ENCODE peak calls at places on chromosomes 1 and 21, in four cellular contexts. P is stimulated activated CD4-positive, alpha-beta T cell treated with anti-CD3 and anti-CD28 coated beads, Interleukin-12 subunit alpha, Interleukin-12 subunit beta, amount 100 ng/mL, for 4 hours; L is EL; S is body of pancreas. H is an unnamed sample.
A peak's percentile ranks its signal among the peaks of the same experiment; 100 is the strongest.

GRCh38 chr1:64537942-64538341 is 68.0 kb downstream of the CACHD1 start:
- DNase-seq in P (no peak), L (no peak), S (peak; percentile 46), H (no peak)

GRCh38 chr1:78501203-78501602 is 10.4 kb downstream of the PTGFR start:
- DNase-seq in P (no peak), L (no peak), S (no peak), H (no peak)

GRCh38 chr1:246565751-246566127 is 322 bp downstream of the TFB2M start:
- DNase-seq in P (no peak), L (no peak), S (peak; percentile 64), H (no peak)

GRCh38 chr1:26384076-26384475 is 11.5 kb upstream of the ZNF683 start:
- DNase-seq in P (no peak), L (no peak), S (no peak), H (no peak)

GRCh38 chr1:215567491-215568286 is 585 bp downstream of the KCTD3 start:
- DNase-seq in P (peak; percentile 37), L (peak; percentile 74), S (peak; percentile 72), H (peak; percentile 52)

GRCh38 chr1:28208818-28209441 is 23.9 kb downstream of the DNAJC8 start:
- DNase-seq in P (peak; percentile 46), L (peak; percentile 62), S (peak; percentile 73), H (no peak)

GRCh38 chr1:99749948-99750347 is 16.5 kb downstream of the FRRS1 start:
- DNase-seq in P (no peak), L (no peak), S (no peak), H (no peak)

GRCh38 chr1:161843156-161843555 is 77.0 kb downstream of the ATF6 start:
- DNase-seq in P (no peak), L (no peak), S (no peak), H (no peak)

GRCh38 chr1:153380711-153381110 is 5.3 kb upstream of the S100A12 start:
- DNase-seq in P (no peak), L (no peak), S (no peak), H (no peak)

GRCh38 chr1:232704256-232704655 is 74.3 kb upstream of the SIPA1L2 start:
- DNase-seq in P (no peak), L (no peak), S (no peak), H (no peak)

GRCh38 chr1:119374208-119374877 is 5.8 kb downstream of the HAO2 start:
- DNase-seq in P (no peak), L (peak; percentile 2), S (no peak), H (no peak)

GRCh38 chr21:46633561-46633960 is 1.9 kb upstream of the PRMT2 start:
- DNase-seq in P (no peak), L (no peak), S (no peak), H (no peak)

GRCh38 chr1:228684609-228685008 is 50.7 kb upstream of the RHOU start:
- DNase-seq in P (no peak), L (no peak), S (peak; percentile 24), H (no peak)

GRCh38 chr21:42031816-42032215 is 21.7 kb upstream of the ZBTB21 start:
- DNase-seq in P (no peak), L (no peak), S (no peak), H (peak; percentile 51)

GRCh38 chr1:84653130-84653680 is 37.1 kb downstream of the SSX2IP start:
- DNase-seq in P (no peak), L (peak; percentile 57), S (no peak), H (no peak)

GRCh38 chr1:27475707-27476106 is 14.3 kb downstream of the WASF2 start:
- DNase-seq in P (no peak), L (no peak), S (no peak), H (no peak)

GRCh38 chr1:238658766-238659165 is 727.6 kb upstream of the CHRM3 start:
- DNase-seq in P (no peak), L (peak; percentile 80), S (no peak), H (no peak)

GRCh38 chr1:185767721-185768120 is 33.5 kb downstream of the HMCN1 start:
- DNase-seq in P (no peak), L (no peak), S (no peak), H (no peak)

GRCh38 chr1:84698151-84698651 is 7.9 kb upstream of the SSX2IP start:
- DNase-seq in P (no peak), L (peak; percentile 80), S (no peak), H (no peak)

GRCh38 chr1:229114781-229115417 is 156.0 kb upstream of the RAB4A start:
- DNase-seq in P (no peak), L (no peak), S (no peak), H (no peak)

GRCh38 chr21:40272037-40272436 is 404.8 kb downstream of the PCP4 start:
- DNase-seq in P (no peak), L (no peak), S (no peak), H (no peak)

GRCh38 chr1:30386145-30386926 is 337.0 kb downstream of the MATN1 start:
- DNase-seq in P (no peak), L (no peak), S (no peak), H (no peak)

GRCh38 chr1:76142771-76143540 is 68.4 kb downstream of the ST6GALNAC3 start:
- DNase-seq in P (no peak), L (no peak), S (no peak), H (peak; percentile 64)

GRCh38 chr1:188317894-188318293 is 1489.1 kb downstream of the PLA2G4A start:
- DNase-seq in P (no peak), L (no peak), S (no peak), H (no peak)

GRCh38 chr1:244283772-244284171 is 167.9 kb downstream of the ADSS2 start:
- DNase-seq in P (no peak), L (no peak), S (no peak), H (no peak)

GRCh38 chr1:163171826-163172225 is 30.9 kb downstream of the RGS5 start:
- DNase-seq in P (no peak), L (peak; percentile 35), S (no peak), H (no peak)

GRCh38 chr1:88736633-88737248 is 52.7 kb downstream of the PKN2 start:
- DNase-seq in P (no peak), L (peak; percentile 66), S (peak; percentile 9), H (no peak)

GRCh38 chr1:87392241-87393192 is 63.8 kb downstream of the LMO4 start:
- DNase-seq in P (no peak), L (peak; percentile 73), S (peak; percentile 14), H (no peak)

GRCh38 chr1:86841120-86841519 is 72.8 kb downstream of the SELENOF start:
- DNase-seq in P (no peak), L (no peak), S (no peak), H (no peak)

GRCh38 chr1:118304722-118305344 is 119.8 kb upstream of the SPAG17 start:
- DNase-seq in P (no peak), L (peak; percentile 31), S (no peak), H (no peak)

GRCh38 chr1:59083946-59084865 is 212.7 kb upstream of the FGGY start:
- DNase-seq in P (no peak), L (peak; percentile 75), S (no peak), H (no peak)

GRCh38 chr1:247845693-247846017 is 4.0 kb upstream of the OR11L1 start:
- DNase-seq in P (no peak), L (no peak), S (no peak), H (no peak)

GRCh38 chr1:186792870-186793581 is 35.7 kb upstream of the PLA2G4A start:
- DNase-seq in P (no peak), L (no peak), S (no peak), H (no peak)

GRCh38 chr1:181113061-181113695 is 24.7 kb downstream of the IER5 start:
- DNase-seq in P (no peak), L (peak; percentile 78), S (no peak), H (no peak)

GRCh38 chr1:33343539-33343938 is 22.6 kb upstream of the A3GALT2 start:
- DNase-seq in P (no peak), L (no peak), S (no peak), H (no peak)

GRCh38 chr1:1421147-1421906 is at the start of gene ANKRD65:
- DNase-seq in P (no peak), L (no peak), S (peak; percentile 59), H (peak; percentile 86)